ENCODE peak calls at places on chromosomes 3 and 15, in eight cellular contexts. U is stimulated activated CD4-positive, alpha-beta T cell treated with anti-CD3 and anti-CD28 coated beads, Interleukin-12 subunit alpha, Interleukin-12 subunit beta, amount 100 ng/mL, for 4 hours; I is fibroblast of the conjunctiva; K is AG04449; J is stimulated activated CD8-positive, alpha-beta memory T cell treated with anti-CD3 and anti-CD28 coated beads, Interleukin-2, amount 100 ng/mL, for 1 hour; E is EL; C is amygdala; X is AG09319. P is an unnamed sample.

GRCh38 chr3:177977381-177978158 is 558.7 kb upstream of the KCNMB2 start:
- DNase-seq in J (no peak), X (peak), I (peak), E (peak), K (peak), C (no peak), U (no peak), P (no peak)

GRCh38 chr3:62366093-62366419 is 7.3 kb downstream of the FEZF2 start:
- DNase-seq in C (no peak), J (no peak), U (no peak), X (no peak), K (no peak), I (no peak), E (no peak), P (no peak)

GRCh38 chr15:55530861-55531313 is 22.9 kb upstream of the DNAAF4 start:
- DNase-seq in E (peak), U (no peak), K (no peak), J (no peak), I (no peak), X (no peak), C (no peak), P (no peak)

GRCh38 chr3:55885721-55886120 is 398.6 kb upstream of the WNT5A start:
- DNase-seq in C (no peak), E (peak), I (no peak), U (no peak), J (no peak), K (no peak), X (peak), P (no peak)

GRCh38 chr3:15861163-15861562 is 63.4 kb upstream of the ANKRD28 start:
- DNase-seq in E (no peak), J (no peak), U (no peak), I (no peak), C (no peak), K (no peak), X (no peak), P (no peak)

GRCh38 chr15:66912441-66912840 is 153.0 kb upstream of the SMAD3 start:
- DNase-seq in X (no peak), K (no peak), C (no peak), U (no peak), I (no peak), J (no peak), E (no peak), P (no peak)

GRCh38 chr3:53570086-53570485 is 75.7 kb downstream of the CACNA1D start:
- DNase-seq in U (no peak), E (no peak), I (no peak), C (no peak), J (no peak), X (no peak), K (no peak), P (no peak)

GRCh38 chr3:189297957-189298356 is 126.2 kb downstream of the TPRG1 start:
- DNase-seq in U (no peak), K (no peak), J (no peak), I (no peak), X (no peak), E (no peak), C (no peak), P (no peak)

GRCh38 chr3:32460031-32460749 is 42.5 kb downstream of the CMTM6 start:
- DNase-seq in I (no peak), U (no peak), E (no peak), K (no peak), C (no peak), X (no peak), J (peak), P (no peak)

GRCh38 chr3:117706037-117706436 is 996.5 kb downstream of the TUSC7 start:
- DNase-seq in K (peak), E (peak), I (peak), J (no peak), X (peak), C (no peak), U (no peak), P (no peak)

P was measured in sigmoid colon.